ENCODE peak calls at places on chromosomes 7 and 10, in six cellular contexts. One of them, this sample, is unnamed.
A peak's percentile ranks its signal among the peaks of the same experiment; 100 is the strongest.

GRCh38 chr7:83410989-83411591 is 237.8 kb downstream of the SEMA3E start:
- DNase-seq in activated gamma-delta T cell: no peak
- DNase-seq in stimulated activated CD4-positive, alpha-beta T cell treated with anti-CD3 and anti-CD28 coated beads, Interleukin-2, amount 100 ng/mL, for 24 hours: no peak
- DNase-seq in NCI-H2029: peak; percentile 51
- DNase-seq in memory B cell: no peak
- DNase-seq in SHP77: peak; percentile 63
- DNase-seq in this sample: no peak

GRCh38 chr10:100710151-100710871 is 35.1 kb upstream of the PAX2 start:
- DNase-seq in activated gamma-delta T cell: no peak
- DNase-seq in stimulated activated CD4-positive, alpha-beta T cell treated with anti-CD3 and anti-CD28 coated beads, Interleukin-2, amount 100 ng/mL, for 24 hours: no peak
- DNase-seq in NCI-H2029: no peak
- DNase-seq in memory B cell: no peak
- DNase-seq in SHP77: peak; percentile 8
- DNase-seq in this sample: no peak

GRCh38 chr10:129788211-129788610 is 175.9 kb downstream of the EBF3 start:
- DNase-seq in activated gamma-delta T cell: no peak
- DNase-seq in stimulated activated CD4-positive, alpha-beta T cell treated with anti-CD3 and anti-CD28 coated beads, Interleukin-2, amount 100 ng/mL, for 24 hours: no peak
- DNase-seq in NCI-H2029: no peak
- DNase-seq in memory B cell: no peak
- DNase-seq in SHP77: peak; percentile 4
- DNase-seq in this sample: no peak

GRCh38 chr10:28714401-28715053 is 37.2 kb downstream of the BAMBI start:
- DNase-seq in activated gamma-delta T cell: no peak
- DNase-seq in stimulated activated CD4-positive, alpha-beta T cell treated with anti-CD3 and anti-CD28 coated beads, Interleukin-2, amount 100 ng/mL, for 24 hours: no peak
- DNase-seq in NCI-H2029: no peak
- DNase-seq in memory B cell: no peak
- DNase-seq in SHP77: no peak
- DNase-seq in this sample: no peak

GRCh38 chr10:96998329-96998888 is 166.3 kb downstream of the LCOR start:
- DNase-seq in activated gamma-delta T cell: no peak
- DNase-seq in stimulated activated CD4-positive, alpha-beta T cell treated with anti-CD3 and anti-CD28 coated beads, Interleukin-2, amount 100 ng/mL, for 24 hours: no peak
- DNase-seq in NCI-H2029: no peak
- DNase-seq in memory B cell: no peak
- DNase-seq in SHP77: no peak
- DNase-seq in this sample: peak; percentile 36

GRCh38 chr7:151660141-151660540 is 140.4 kb upstream of the RHEB start:
- DNase-seq in activated gamma-delta T cell: no peak
- DNase-seq in stimulated activated CD4-positive, alpha-beta T cell treated with anti-CD3 and anti-CD28 coated beads, Interleukin-2, amount 100 ng/mL, for 24 hours: no peak
- DNase-seq in NCI-H2029: no peak
- DNase-seq in memory B cell: no peak
- DNase-seq in SHP77: no peak
- DNase-seq in this sample: no peak

GRCh38 chr7:149680316-149681025 is 92.9 kb downstream of the ZNF467 start:
- DNase-seq in activated gamma-delta T cell: no peak
- DNase-seq in stimulated activated CD4-positive, alpha-beta T cell treated with anti-CD3 and anti-CD28 coated beads, Interleukin-2, amount 100 ng/mL, for 24 hours: no peak
- DNase-seq in NCI-H2029: no peak
- DNase-seq in memory B cell: no peak
- DNase-seq in SHP77: no peak
- DNase-seq in this sample: no peak

GRCh38 chr10:100986952-100987684 is at the start of the genes MRPL43 and TWNK:
- DNase-seq in activated gamma-delta T cell: peak; percentile 68
- DNase-seq in stimulated activated CD4-positive, alpha-beta T cell treated with anti-CD3 and anti-CD28 coated beads, Interleukin-2, amount 100 ng/mL, for 24 hours: peak; percentile 88
- DNase-seq in NCI-H2029: peak; percentile 47
- DNase-seq in memory B cell: peak; percentile 71
- DNase-seq in SHP77: peak; percentile 83
- DNase-seq in this sample: peak; percentile 89

GRCh38 chr7:30168800-30169584 is 34.2 kb downstream of the MTURN start:
- DNase-seq in activated gamma-delta T cell: no peak
- DNase-seq in stimulated activated CD4-positive, alpha-beta T cell treated with anti-CD3 and anti-CD28 coated beads, Interleukin-2, amount 100 ng/mL, for 24 hours: no peak
- DNase-seq in NCI-H2029: no peak
- DNase-seq in memory B cell: no peak
- DNase-seq in SHP77: no peak
- DNase-seq in this sample: peak; percentile 80

GRCh38 chr10:71254834-71255539 is 42.6 kb downstream of the UNC5B start:
- DNase-seq in activated gamma-delta T cell: no peak
- DNase-seq in stimulated activated CD4-positive, alpha-beta T cell treated with anti-CD3 and anti-CD28 coated beads, Interleukin-2, amount 100 ng/mL, for 24 hours: no peak
- DNase-seq in NCI-H2029: no peak
- DNase-seq in memory B cell: no peak
- DNase-seq in SHP77: no peak
- DNase-seq in this sample: no peak

This sample was measured in HTR-8/SVneo.